ENCODE peak calls at places on chromosomes 6 and 20, in ten cellular contexts. One of them, this sample, is unnamed.

GRCh38 chr6:46098678-46099077 is 31.1 kb upstream of the ENPP4 start:
- DNase-seq in AG09309: no peak
- DNase-seq in heart right ventricle: peak; percentile 19
- DNase-seq in endodermal cell: no peak
- DNase-seq in bronchial epithelial cell: no peak
- DNase-seq in fibroblast of mammary gland: no peak
- DNase-seq in AG10803: no peak
- DNase-seq in OCI-LY7: no peak
- DNase-seq in small intestine: peak; percentile 60
- DNase-seq in A549: no peak
- DNase-seq in this sample: no peak

GRCh38 chr6:33768644-33769120 is 20.2 kb downstream of the LEMD2 start:
- DNase-seq in fibroblast of mammary gland: peak; percentile 71
- DNase-seq in heart right ventricle: peak; percentile 81
- DNase-seq in small intestine: peak; percentile 78
- DNase-seq in A549: peak; percentile 69
- DNase-seq in OCI-LY7: peak; percentile 70
- DNase-seq in endodermal cell: peak; percentile 96
- DNase-seq in AG10803: peak; percentile 85
- DNase-seq in AG09309: peak; percentile 60
- DNase-seq in bronchial epithelial cell: peak; percentile 59
- DNase-seq in this sample: no peak

GRCh38 chr6:52161689-52162438 is 24.3 kb upstream of the IL17A start:
- DNase-seq in bronchial epithelial cell: no peak
- DNase-seq in OCI-LY7: no peak
- DNase-seq in AG09309: no peak
- DNase-seq in A549: no peak
- DNase-seq in fibroblast of mammary gland: no peak
- DNase-seq in small intestine: no peak
- DNase-seq in endodermal cell: no peak
- DNase-seq in AG10803: no peak
- DNase-seq in heart right ventricle: no peak
- DNase-seq in this sample: no peak

GRCh38 chr6:81475646-81476045 is 276.8 kb downstream of the TENT5A start:
- DNase-seq in small intestine: no peak
- DNase-seq in heart right ventricle: no peak
- DNase-seq in endodermal cell: no peak
- DNase-seq in OCI-LY7: no peak
- DNase-seq in fibroblast of mammary gland: peak; percentile 58
- DNase-seq in A549: no peak
- DNase-seq in AG10803: peak; percentile 14
- DNase-seq in AG09309: peak; percentile 24
- DNase-seq in bronchial epithelial cell: no peak
- DNase-seq in this sample: no peak

GRCh38 chr6:11869656-11870340 is 91.2 kb upstream of the ADTRP start:
- DNase-seq in small intestine: no peak
- DNase-seq in OCI-LY7: no peak
- DNase-seq in heart right ventricle: peak; percentile 48
- DNase-seq in fibroblast of mammary gland: peak; percentile 66
- DNase-seq in AG09309: no peak
- DNase-seq in bronchial epithelial cell: no peak
- DNase-seq in A549: no peak
- DNase-seq in endodermal cell: no peak
- DNase-seq in AG10803: peak; percentile 60
- DNase-seq in this sample: no peak

GRCh38 chr6:158910484-158911075 is 89.4 kb downstream of the RSPH3 start:
- DNase-seq in bronchial epithelial cell: peak; percentile 73
- DNase-seq in fibroblast of mammary gland: no peak
- DNase-seq in A549: no peak
- DNase-seq in OCI-LY7: peak; percentile 90
- DNase-seq in endodermal cell: peak; percentile 84
- DNase-seq in AG10803: no peak
- DNase-seq in heart right ventricle: no peak
- DNase-seq in small intestine: peak; percentile 26
- DNase-seq in AG09309: no peak
- DNase-seq in this sample: no peak

GRCh38 chr6:139514819-139515218 is 140.4 kb upstream of the CITED2 start:
- DNase-seq in endodermal cell: no peak
- DNase-seq in AG10803: no peak
- DNase-seq in A549: no peak
- DNase-seq in heart right ventricle: no peak
- DNase-seq in bronchial epithelial cell: no peak
- DNase-seq in fibroblast of mammary gland: no peak
- DNase-seq in small intestine: no peak
- DNase-seq in OCI-LY7: no peak
- DNase-seq in AG09309: no peak
- DNase-seq in this sample: no peak

GRCh38 chr6:34526241-34526972 is 29.7 kb downstream of the SPDEF start:
- DNase-seq in OCI-LY7: no peak
- DNase-seq in small intestine: no peak
- DNase-seq in endodermal cell: peak; percentile 70
- DNase-seq in AG09309: no peak
- DNase-seq in bronchial epithelial cell: no peak
- DNase-seq in heart right ventricle: no peak
- DNase-seq in AG10803: no peak
- DNase-seq in fibroblast of mammary gland: no peak
- DNase-seq in A549: no peak
- DNase-seq in this sample: no peak

GRCh38 chr20:49668181-49668877 is 45.3 kb downstream of the B4GALT5 start:
- DNase-seq in A549: no peak
- DNase-seq in bronchial epithelial cell: no peak
- DNase-seq in small intestine: peak; percentile 83
- DNase-seq in heart right ventricle: peak; percentile 25
- DNase-seq in endodermal cell: no peak
- DNase-seq in AG09309: no peak
- DNase-seq in AG10803: no peak
- DNase-seq in fibroblast of mammary gland: no peak
- DNase-seq in OCI-LY7: peak; percentile 74
- DNase-seq in this sample: no peak

GRCh38 chr20:6780414-6780813 is 12.9 kb downstream of the BMP2 start:
- DNase-seq in bronchial epithelial cell: no peak
- DNase-seq in fibroblast of mammary gland: no peak
- DNase-seq in AG09309: no peak
- DNase-seq in endodermal cell: no peak
- DNase-seq in OCI-LY7: no peak
- DNase-seq in small intestine: peak; percentile 25
- DNase-seq in AG10803: no peak
- DNase-seq in A549: no peak
- DNase-seq in heart right ventricle: no peak
- DNase-seq in this sample: no peak

DNA sequence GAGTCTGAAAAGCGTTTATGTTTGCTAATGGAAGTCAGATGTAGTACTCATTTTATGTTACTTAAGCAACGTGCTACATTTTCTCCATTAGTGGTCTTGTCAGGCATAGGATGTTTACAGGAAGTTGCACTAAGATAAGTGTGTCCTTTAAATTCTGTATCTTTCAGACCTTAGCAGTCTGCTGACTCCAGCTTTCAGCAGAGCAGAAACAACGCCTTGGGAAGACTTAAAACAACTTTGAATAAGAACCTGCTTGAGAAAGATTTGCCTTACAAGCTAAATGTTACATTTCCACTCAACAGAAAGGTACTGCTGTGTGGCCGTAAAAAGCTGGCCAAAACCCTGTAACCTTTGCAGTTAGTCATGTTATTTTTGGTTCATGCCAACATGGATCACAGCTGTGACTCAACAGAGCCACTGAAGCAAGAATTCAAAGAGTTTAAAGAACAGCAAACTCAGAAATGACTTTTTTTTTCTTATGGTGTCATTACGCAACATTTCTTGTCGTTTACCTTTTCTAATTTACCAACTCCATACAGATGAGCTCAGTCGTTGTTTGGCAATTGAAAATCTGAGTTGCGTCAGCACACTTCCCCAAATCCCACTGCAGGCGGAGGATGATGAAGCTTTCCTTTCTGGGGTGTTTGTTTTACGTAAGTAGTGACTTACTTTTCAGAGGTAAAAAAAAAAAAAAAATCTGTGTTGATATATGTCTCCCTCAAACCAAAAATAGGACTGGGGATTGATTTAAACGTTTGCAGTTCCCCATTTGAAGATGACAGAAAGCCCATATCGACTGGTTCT is 27.9 kb upstream of the BMP6 start:
- DNase-seq in OCI-LY7: no peak
- DNase-seq in endodermal cell: no peak
- DNase-seq in heart right ventricle: no peak
- DNase-seq in AG10803: peak; percentile 89
- DNase-seq in A549: peak; percentile 37
- DNase-seq in small intestine: no peak
- DNase-seq in bronchial epithelial cell: peak; percentile 100
- DNase-seq in AG09309: peak; percentile 90
- DNase-seq in fibroblast of mammary gland: peak; percentile 99
- DNase-seq in this sample: peak; percentile 74
- H3K4me3 ChIP-seq in OCI-LY7: no peak overlapping the region
- H3K4me3 ChIP-seq in endodermal cell: no peak overlapping the region
- H3K4me3 ChIP-seq in heart right ventricle: no peak overlapping the region
- H3K4me3 ChIP-seq in AG10803: peak overlapping the region; percentile 41
- H3K4me3 ChIP-seq in A549: peak overlapping the region; percentile 9
- H3K4me3 ChIP-seq in small intestine: no peak overlapping the region
- H3K4me3 ChIP-seq in bronchial epithelial cell: no peak overlapping the region
- H3K4me3 ChIP-seq in AG09309: no peak overlapping the region
- H3K4me3 ChIP-seq in fibroblast of mammary gland: no peak overlapping the region
- H3K4me3 ChIP-seq in this sample: no peak overlapping the region

DNA sequence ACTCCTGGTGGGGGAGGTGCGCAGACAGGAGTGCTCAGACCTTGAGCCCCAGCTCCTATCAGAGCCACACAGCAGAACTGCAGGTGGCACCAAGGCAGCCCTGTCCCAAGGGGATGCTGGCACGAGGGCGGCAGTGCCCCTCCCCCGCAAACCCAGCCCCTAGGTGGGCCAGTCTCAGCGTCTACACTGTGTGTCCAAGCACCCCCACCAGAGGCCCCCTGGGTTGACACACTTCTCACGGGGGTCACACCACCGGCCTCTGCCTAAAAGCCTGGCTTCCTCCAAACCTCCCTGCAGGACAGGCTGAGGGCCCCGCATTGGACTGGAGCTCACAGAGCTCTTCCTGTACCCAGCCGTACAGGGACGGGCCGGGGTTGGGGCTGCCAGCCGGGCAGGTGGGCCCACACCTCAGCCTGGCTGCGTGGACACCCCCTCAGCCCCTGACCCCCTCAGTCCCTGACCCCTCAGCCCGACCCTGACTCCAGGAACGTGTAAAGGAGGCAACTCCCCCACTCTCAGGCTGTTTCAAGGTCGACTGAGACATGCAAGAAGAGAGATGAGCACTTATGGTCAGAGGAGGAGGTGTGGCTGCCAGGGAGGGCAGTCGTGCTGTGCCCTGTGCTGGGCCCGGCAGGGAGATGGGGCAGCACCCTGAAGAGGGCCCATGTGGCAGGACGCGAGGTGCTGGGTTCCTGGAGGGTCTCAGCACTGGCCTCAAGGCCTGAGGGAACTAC is 8.2 kb downstream of the SLC2A4RG start:
- DNase-seq in heart right ventricle: no peak
- DNase-seq in OCI-LY7: peak; percentile 87
- DNase-seq in AG10803: no peak
- DNase-seq in fibroblast of mammary gland: no peak
- DNase-seq in AG09309: no peak
- DNase-seq in small intestine: no peak
- DNase-seq in endodermal cell: no peak
- DNase-seq in A549: no peak
- DNase-seq in bronchial epithelial cell: no peak
- DNase-seq in this sample: no peak
- H3K4me3 ChIP-seq in heart right ventricle: no peak overlapping the region
- H3K4me3 ChIP-seq in OCI-LY7: no peak overlapping the region
- H3K4me3 ChIP-seq in AG10803: no peak overlapping the region
- H3K4me3 ChIP-seq in fibroblast of mammary gland: no peak overlapping the region
- H3K4me3 ChIP-seq in AG09309: no peak overlapping the region
- H3K4me3 ChIP-seq in small intestine: no peak overlapping the region
- H3K4me3 ChIP-seq in endodermal cell: no peak overlapping the region
- H3K4me3 ChIP-seq in A549: no peak overlapping the region
- H3K4me3 ChIP-seq in bronchial epithelial cell: no peak overlapping the region
- H3K4me3 ChIP-seq in this sample: no peak overlapping the region

GRCh38 chr20:20710443-20710842 is 2.0 kb downstream of the RALGAPA2 start:
- DNase-seq in AG09309: no peak
- DNase-seq in OCI-LY7: no peak
- DNase-seq in small intestine: no peak
- DNase-seq in endodermal cell: no peak
- DNase-seq in fibroblast of mammary gland: no peak
- DNase-seq in AG10803: no peak
- DNase-seq in A549: no peak
- DNase-seq in heart right ventricle: no peak
- DNase-seq in bronchial epithelial cell: no peak
- DNase-seq in this sample: no peak
- H3K4me3 ChIP-seq in AG09309: no peak overlapping the region
- H3K4me3 ChIP-seq in OCI-LY7: peak overlapping the region; percentile 98
- H3K4me3 ChIP-seq in small intestine: no peak overlapping the region
- H3K4me3 ChIP-seq in endodermal cell: peak overlapping the region; percentile 75
- H3K4me3 ChIP-seq in fibroblast of mammary gland: no peak overlapping the region
- H3K4me3 ChIP-seq in AG10803: no peak overlapping the region
- H3K4me3 ChIP-seq in A549: no peak overlapping the region
- H3K4me3 ChIP-seq in heart right ventricle: peak overlapping the region; percentile 82
- H3K4me3 ChIP-seq in bronchial epithelial cell: peak overlapping the region; percentile 15
- H3K4me3 ChIP-seq in this sample: peak overlapping the region; percentile 97

GRCh38 chr6:132512342-132512637 is 626 bp downstream of the STX7 start:
- DNase-seq in small intestine: no peak
- DNase-seq in OCI-LY7: no peak
- DNase-seq in heart right ventricle: no peak
- DNase-seq in AG10803: no peak
- DNase-seq in bronchial epithelial cell: no peak
- DNase-seq in AG09309: no peak
- DNase-seq in endodermal cell: no peak
- DNase-seq in fibroblast of mammary gland: no peak
- DNase-seq in A549: no peak
- DNase-seq in this sample: no peak

GRCh38 chr6:132513821-132514545 is 1.1 kb upstream of the STX7 start:
- DNase-seq in bronchial epithelial cell: peak; percentile 8
- DNase-seq in small intestine: peak; percentile 61
- DNase-seq in OCI-LY7: no peak
- DNase-seq in AG09309: no peak
- DNase-seq in endodermal cell: no peak
- DNase-seq in A549: no peak
- DNase-seq in fibroblast of mammary gland: no peak
- DNase-seq in heart right ventricle: no peak
- DNase-seq in AG10803: no peak
- DNase-seq in this sample: no peak

GRCh38 chr6:132512638-132513632 is at the start of gene STX7:
- DNase-seq in fibroblast of mammary gland: peak; percentile 76
- DNase-seq in A549: peak; percentile 79
- DNase-seq in small intestine: peak; percentile 97
- DNase-seq in AG10803: peak; percentile 81
- DNase-seq in bronchial epithelial cell: peak; percentile 92
- DNase-seq in OCI-LY7: peak; percentile 94
- DNase-seq in heart right ventricle: peak; percentile 92
- DNase-seq in AG09309: peak; percentile 21
- DNase-seq in endodermal cell: peak; percentile 96
- DNase-seq in this sample: peak; percentile 97

GRCh38 chr6:132511159-132511835 is 1.6 kb downstream of the STX7 start:
- DNase-seq in A549: no peak
- DNase-seq in AG09309: no peak
- DNase-seq in fibroblast of mammary gland: peak; percentile 28
- DNase-seq in endodermal cell: no peak
- DNase-seq in heart right ventricle: no peak
- DNase-seq in bronchial epithelial cell: peak; percentile 8
- DNase-seq in small intestine: peak; percentile 33
- DNase-seq in OCI-LY7: peak; percentile 28
- DNase-seq in AG10803: no peak
- DNase-seq in this sample: no peak

DNA sequence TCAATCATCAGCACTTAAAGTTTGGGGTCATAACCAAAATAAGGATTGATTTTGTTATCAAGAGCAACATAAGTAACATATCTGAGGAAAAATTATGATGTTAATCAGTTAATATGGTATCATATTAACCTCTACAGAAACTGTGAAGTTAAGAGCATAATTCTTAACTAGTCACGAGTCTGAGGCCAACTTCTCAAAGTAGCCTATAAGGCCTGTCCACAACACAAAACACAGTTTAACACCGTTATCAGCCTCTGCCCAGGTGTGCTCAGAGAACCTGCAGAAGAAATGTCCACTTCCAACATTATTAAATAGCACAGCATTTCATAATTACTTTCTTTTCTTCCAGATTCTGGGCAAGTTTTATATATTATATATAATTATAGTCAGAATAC is 1.1 kb downstream of the STX7 start:
- DNase-seq in A549: no peak
- DNase-seq in AG10803: no peak
- DNase-seq in AG09309: no peak
- DNase-seq in bronchial epithelial cell: peak; percentile 8
- DNase-seq in heart right ventricle: no peak
- DNase-seq in OCI-LY7: peak; percentile 29
- DNase-seq in fibroblast of mammary gland: no peak
- DNase-seq in endodermal cell: no peak
- DNase-seq in small intestine: peak; percentile 11
- DNase-seq in this sample: no peak
- H3K4me3 ChIP-seq in A549: peak overlapping the region; percentile 61
- H3K4me3 ChIP-seq in AG10803: peak overlapping the region; percentile 79
- H3K4me3 ChIP-seq in AG09309: peak overlapping the region; percentile 96
- H3K4me3 ChIP-seq in bronchial epithelial cell: peak overlapping the region; percentile 82
- H3K4me3 ChIP-seq in heart right ventricle: peak overlapping the region; percentile 84
- H3K4me3 ChIP-seq in OCI-LY7: peak overlapping the region; percentile 82
- H3K4me3 ChIP-seq in fibroblast of mammary gland: peak overlapping the region; percentile 76
- H3K4me3 ChIP-seq in endodermal cell: peak overlapping the region; percentile 96
- H3K4me3 ChIP-seq in small intestine: peak overlapping the region; percentile 30
- H3K4me3 ChIP-seq in this sample: peak overlapping the region; percentile 77

This sample was measured in esophagus muscularis mucosa.